ENCODE peak calls at places on chromosomes 13 and 19, in five cellular contexts. E is A549, A is right lobe of liver, L is thoracic aorta, V is spleen. P is an unnamed sample.

GRCh38 chr13:98004107-98004506 is 50.6 kb downstream of the IPO5 start:
- DNase-seq in E (no peak), A (no peak), L (no peak), V (no peak), P (no peak)

GRCh38 chr19:57239982-57240310 is 486 bp upstream of the ZNF805 start:
- DNase-seq in E (no peak), A (no peak), L (no peak), V (no peak), P (no peak)

GRCh38 chr13:42038661-42039456 is 9.6 kb upstream of the DGKH start:
- DNase-seq in E (no peak), A (peak), L (no peak), V (no peak), P (no peak)

GRCh38 chr13:21849323-21849722 is 178.4 kb downstream of the FGF9 start:
- DNase-seq in E (peak), A (no peak), L (no peak), V (no peak), P (no peak)

GRCh38 chr19:14375582-14376291 is 5.5 kb upstream of the ADGRE5 start:
- DNase-seq in E (no peak), A (no peak), L (no peak), V (peak), P (no peak)

GRCh38 chr19:51607077-51607476 is 23.1 kb downstream of the SIGLEC5 start:
- DNase-seq in E (no peak), A (no peak), L (no peak), V (peak), P (no peak)

GRCh38 chr13:24008679-24009078 is 111.4 kb upstream of the C1QTNF9B start:
- DNase-seq in E (no peak), A (peak), L (no peak), V (no peak), P (no peak)

GRCh38 chr13:90867336-90867683 is 480.2 kb upstream of the MIR17HG start:
- DNase-seq in E (peak), A (peak), L (peak), V (no peak), P (no peak)

GRCh38 chr13:34391071-34391470 is 551.0 kb upstream of the NBEA start:
- DNase-seq in E (peak), A (no peak), L (no peak), V (no peak), P (no peak)

GRCh38 chr13:42279986-42280385 is 8.0 kb downstream of the AKAP11 start:
- DNase-seq in E (no peak), A (no peak), L (no peak), V (no peak), P (no peak)

GRCh38 chr19:55259540-55260210 is 858 bp upstream of the PPP6R1 start:
- DNase-seq in E (no peak), A (no peak), L (no peak), V (peak), P (peak)

GRCh38 chr19:3656073-3656746 is 29.6 kb upstream of the CACTIN start:
- DNase-seq in E (no peak), A (no peak), L (no peak), V (no peak), P (no peak)

GRCh38 chr19:47275866-47276461 is 1.3 kb downstream of the INAFM1 start:
- DNase-seq in E (no peak), A (no peak), L (no peak), V (peak), P (peak)

GRCh38 chr13:65856464-65856863 is 1373.7 kb downstream of the PCDH9 start:
- DNase-seq in E (no peak), A (no peak), L (no peak), V (no peak), P (no peak)

GRCh38 chr19:30857388-30857787 is 485.2 kb downstream of the ZNF536 start:
- DNase-seq in E (no peak), A (no peak), L (no peak), V (no peak), P (no peak)

GRCh38 chr19:19619849-19620210 is 1.3 kb upstream of the PBX4 start:
- DNase-seq in E (no peak), A (no peak), L (no peak), V (no peak), P (no peak)

GRCh38 chr13:85828094-85828684 is 29.0 kb upstream of the SLITRK6 start:
- DNase-seq in E (peak), A (no peak), L (no peak), V (no peak), P (no peak)

GRCh38 chr19:48059331-48059730 is 15.5 kb upstream of the CABP5 start:
- DNase-seq in E (no peak), A (no peak), L (no peak), V (no peak), P (no peak)

GRCh38 chr19:16457195-16457953 is 14.4 kb downstream of the EPS15L1 start:
- DNase-seq in E (no peak), A (peak), L (no peak), V (no peak), P (peak)

GRCh38 chr13:28679628-28680027 is 20.7 kb downstream of the POMP start:
- DNase-seq in E (no peak), A (no peak), L (no peak), V (no peak), P (no peak)
- TF ChIP-seq CTCF in E (peak), A (peak), L (peak), V (peak), P (no peak)

DNA sequence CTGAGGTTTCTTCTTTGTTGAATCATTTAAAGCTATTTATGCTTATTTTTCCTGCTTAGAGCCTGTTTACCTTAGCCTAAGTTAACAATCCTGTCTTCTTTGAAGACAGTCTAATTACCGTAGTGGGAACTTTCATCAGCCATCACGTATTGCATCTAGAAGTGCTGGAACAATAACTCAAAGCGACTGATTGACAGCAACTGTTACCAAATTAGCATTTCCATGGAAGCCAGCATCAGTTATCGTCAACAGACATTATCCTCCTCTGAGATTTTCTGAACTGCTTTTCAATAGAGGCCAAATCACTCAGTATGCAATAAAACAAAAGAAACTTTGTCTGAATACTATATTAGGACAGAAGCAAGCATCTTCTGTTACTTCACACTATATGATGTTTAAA is 433.3 kb upstream of the SLITRK1 start:
- DNase-seq in E (no peak), A (no peak), L (no peak), V (no peak), P (no peak)
- H3K4me3 ChIP-seq in E (no peak), A (no peak), L (no peak), V (no peak), P (no peak)

GRCh38 chr19:54001496-54001895 is 10.1 kb downstream of the CACNG6 start:
- DNase-seq in E (no peak), A (no peak), L (no peak), V (no peak), P (no peak)

GRCh38 chr19:54002495-54003315 is 11.3 kb downstream of the CACNG6 start:
- DNase-seq in E (no peak), A (no peak), L (no peak), V (no peak), P (no peak)

GRCh38 chr19:53994811-53995210 is 3.4 kb downstream of the CACNG6 start:
- DNase-seq in E (no peak), A (no peak), L (no peak), V (no peak), P (no peak)

GRCh38 chr19:53998223-53998622 is 6.8 kb downstream of the CACNG6 start:
- DNase-seq in E (no peak), A (no peak), L (no peak), V (no peak), P (no peak)

GRCh38 chr19:53999694-54000093 is 8.3 kb downstream of the CACNG6 start:
- DNase-seq in E (no peak), A (no peak), L (no peak), V (no peak), P (no peak)
- H3K27ac ChIP-seq in E (peak), A (no peak), L (no peak), V (no peak), P (no peak)

DNA sequence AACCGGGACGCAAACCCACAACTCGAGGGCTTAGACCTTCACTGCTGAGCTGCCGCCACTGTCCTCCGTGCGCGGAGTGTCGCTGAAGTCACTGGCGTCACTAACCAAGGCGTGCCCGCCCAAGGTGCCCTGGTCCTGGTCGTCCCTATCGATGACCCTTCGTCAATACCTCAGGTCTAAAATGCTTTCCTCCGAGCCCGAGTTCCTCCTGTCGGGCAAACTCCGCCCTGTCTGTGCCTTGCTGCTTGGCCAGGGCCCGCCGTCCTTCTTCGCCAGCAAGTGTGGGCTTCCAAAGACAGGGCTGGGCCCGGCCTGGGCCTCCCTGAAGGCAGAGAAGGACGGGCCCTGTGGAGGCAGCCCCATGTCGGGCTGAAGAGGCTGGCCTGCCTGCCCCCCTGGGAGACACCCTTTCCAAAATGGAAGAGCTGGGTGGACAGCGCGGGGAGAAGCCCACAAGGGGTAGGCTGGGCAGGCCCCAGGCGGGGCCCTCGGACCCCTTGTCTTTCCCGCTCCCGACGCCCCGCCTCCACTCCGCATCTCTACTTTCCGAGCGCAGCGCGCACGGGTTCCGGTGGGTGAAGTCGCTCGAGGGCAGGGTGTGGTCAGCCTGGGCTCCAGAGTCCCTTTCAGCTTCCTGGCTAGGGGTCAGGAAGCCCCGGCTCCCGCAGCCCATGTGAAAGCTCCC is 13.4 kb downstream of the RB1 start:
- DNase-seq in E (no peak), A (peak), L (no peak), V (peak), P (peak)
- TF ChIP-seq CTCF in E (no peak), A (no peak), L (no peak), V (no peak), P (no peak)

P was measured in left lung.